ENCODE peak calls at places on chromosomes 11 and 22, in seven cellular contexts. One of them, this sample, is unnamed. For H3K27me3, the result is how much of the 10 kb centered on the place peaks cover.

GRCh38 chr11:133778161-133778560 is 67.2 kb downstream of the SPATA19 start:
- DNase-seq in right atrium auricular region: no peak
- DNase-seq in thoracic aorta: no peak
- DNase-seq in mesenchymal stem cell: no peak
- DNase-seq in heart right ventricle: no peak
- DNase-seq in ovary: no peak
- DNase-seq in fibroblast of lung: no peak
- DNase-seq in this sample: no peak

GRCh38 chr22:41206719-41207118 is 1.6 kb downstream of the L3MBTL2 start:
- DNase-seq in right atrium auricular region: no peak
- DNase-seq in thoracic aorta: no peak
- DNase-seq in mesenchymal stem cell: no peak
- DNase-seq in heart right ventricle: no peak
- DNase-seq in ovary: no peak
- DNase-seq in fibroblast of lung: no peak
- DNase-seq in this sample: no peak

GRCh38 chr22:40592352-40593113 is 44.0 kb downstream of the MRTFA start:
- DNase-seq in right atrium auricular region: no peak
- DNase-seq in thoracic aorta: no peak
- DNase-seq in mesenchymal stem cell: no peak
- DNase-seq in heart right ventricle: no peak
- DNase-seq in ovary: no peak
- DNase-seq in fibroblast of lung: no peak
- DNase-seq in this sample: no peak

GRCh38 chr11:12678092-12678491 is 3.9 kb downstream of the TEAD1 start:
- DNase-seq in right atrium auricular region: no peak
- DNase-seq in thoracic aorta: no peak
- DNase-seq in mesenchymal stem cell: no peak
- DNase-seq in heart right ventricle: no peak
- DNase-seq in ovary: no peak
- DNase-seq in fibroblast of lung: no peak
- DNase-seq in this sample: no peak

GRCh38 chr22:44329179-44329796 is 16.5 kb upstream of the SHISAL1 start:
- DNase-seq in right atrium auricular region: no peak
- DNase-seq in thoracic aorta: no peak
- DNase-seq in mesenchymal stem cell: no peak
- DNase-seq in heart right ventricle: no peak
- DNase-seq in ovary: no peak
- DNase-seq in fibroblast of lung: no peak
- DNase-seq in this sample: no peak

GRCh38 chr11:77244277-77245014 is 57.0 kb downstream of the GDPD4 start:
- DNase-seq in right atrium auricular region: no peak
- DNase-seq in thoracic aorta: no peak
- DNase-seq in mesenchymal stem cell: peak
- DNase-seq in heart right ventricle: no peak
- DNase-seq in ovary: no peak
- DNase-seq in fibroblast of lung: peak
- DNase-seq in this sample: no peak

GRCh38 chr11:86818466-86819282 is 18.3 kb downstream of the PRSS23 start:
- DNase-seq in right atrium auricular region: no peak
- DNase-seq in thoracic aorta: no peak
- DNase-seq in mesenchymal stem cell: peak
- DNase-seq in heart right ventricle: no peak
- DNase-seq in ovary: no peak
- DNase-seq in fibroblast of lung: peak
- DNase-seq in this sample: peak

GRCh38 chr22:27213291-27213690 is 555.9 kb downstream of the MIAT start:
- DNase-seq in right atrium auricular region: no peak
- DNase-seq in thoracic aorta: no peak
- DNase-seq in mesenchymal stem cell: peak
- DNase-seq in heart right ventricle: no peak
- DNase-seq in ovary: peak
- DNase-seq in fibroblast of lung: no peak
- DNase-seq in this sample: no peak

GRCh38 chr22:50009251-50009650 is 3.3 kb downstream of the IL17REL start:
- DNase-seq in right atrium auricular region: no peak
- DNase-seq in thoracic aorta: no peak
- DNase-seq in mesenchymal stem cell: no peak
- DNase-seq in heart right ventricle: no peak
- DNase-seq in ovary: no peak
- DNase-seq in fibroblast of lung: no peak
- DNase-seq in this sample: no peak

GRCh38 chr11:14554959-14555358 is 34.8 kb upstream of the PSMA1 start:
- DNase-seq in right atrium auricular region: no peak
- DNase-seq in thoracic aorta: no peak
- DNase-seq in mesenchymal stem cell: peak
- DNase-seq in heart right ventricle: no peak
- DNase-seq in ovary: no peak
- DNase-seq in fibroblast of lung: peak
- DNase-seq in this sample: no peak

GRCh38 chr22:50009765-50010675 is 2.5 kb downstream of the IL17REL start:
- DNase-seq in right atrium auricular region: no peak
- DNase-seq in thoracic aorta: no peak
- DNase-seq in mesenchymal stem cell: no peak
- DNase-seq in heart right ventricle: no peak
- DNase-seq in ovary: no peak
- DNase-seq in fibroblast of lung: no peak
- DNase-seq in this sample: no peak

GRCh38 chr11:114081641-114082414 is 22.3 kb downstream of the ZBTB16 start:
- DNase-seq in right atrium auricular region: no peak
- DNase-seq in thoracic aorta: no peak
- DNase-seq in mesenchymal stem cell: peak
- DNase-seq in heart right ventricle: no peak
- DNase-seq in ovary: no peak
- DNase-seq in fibroblast of lung: peak
- DNase-seq in this sample: no peak

GRCh38 chr11:99015634-99016454 is 4.9 kb upstream of the CNTN5 start:
- DNase-seq in right atrium auricular region: no peak
- DNase-seq in thoracic aorta: no peak
- DNase-seq in mesenchymal stem cell: peak
- DNase-seq in heart right ventricle: no peak
- DNase-seq in ovary: no peak
- DNase-seq in fibroblast of lung: peak
- DNase-seq in this sample: peak

GRCh38 chr22:37397246-37397645 is 30.0 kb downstream of the ELFN2 start:
- DNase-seq in right atrium auricular region: no peak
- DNase-seq in thoracic aorta: no peak
- DNase-seq in mesenchymal stem cell: no peak
- DNase-seq in heart right ventricle: no peak
- DNase-seq in ovary: no peak
- DNase-seq in fibroblast of lung: no peak
- DNase-seq in this sample: no peak

GRCh38 chr11:117824571-117825537 is at the start of gene FXYD2:
- DNase-seq in right atrium auricular region: peak
- DNase-seq in thoracic aorta: no peak
- DNase-seq in mesenchymal stem cell: peak
- DNase-seq in heart right ventricle: peak
- DNase-seq in ovary: peak
- DNase-seq in fibroblast of lung: peak
- DNase-seq in this sample: no peak

GRCh38 chr11:73141309-73142127 is 600 bp downstream of the FCHSD2 start:
- DNase-seq in right atrium auricular region: peak
- DNase-seq in thoracic aorta: no peak
- DNase-seq in mesenchymal stem cell: peak
- DNase-seq in heart right ventricle: peak
- DNase-seq in ovary: peak
- DNase-seq in fibroblast of lung: peak
- DNase-seq in this sample: no peak

GRCh38 chr11:109121173-109121938 is 300.6 kb upstream of the C11orf87 start:
- DNase-seq in right atrium auricular region: no peak
- DNase-seq in thoracic aorta: no peak
- DNase-seq in mesenchymal stem cell: no peak
- DNase-seq in heart right ventricle: no peak
- DNase-seq in ovary: no peak
- DNase-seq in fibroblast of lung: no peak
- DNase-seq in this sample: no peak

GRCh38 chr11:126190792-126191191 is 20.7 kb downstream of the RPUSD4 start:
- DNase-seq in right atrium auricular region: no peak
- DNase-seq in thoracic aorta: no peak
- DNase-seq in mesenchymal stem cell: no peak
- DNase-seq in heart right ventricle: no peak
- DNase-seq in ovary: no peak
- DNase-seq in fibroblast of lung: no peak
- DNase-seq in this sample: no peak

GRCh38 chr11:2818503-2818902 is 67.1 kb downstream of the CDKN1C start:
- DNase-seq in right atrium auricular region: no peak
- DNase-seq in thoracic aorta: no peak
- DNase-seq in mesenchymal stem cell: no peak
- DNase-seq in heart right ventricle: no peak
- DNase-seq in ovary: no peak
- DNase-seq in fibroblast of lung: no peak
- DNase-seq in this sample: no peak

GRCh38 chr22:18065256-18065655 is 12.5 kb upstream of the PEX26 start:
- DNase-seq in right atrium auricular region: no peak
- DNase-seq in thoracic aorta: no peak
- DNase-seq in mesenchymal stem cell: no peak
- DNase-seq in heart right ventricle: no peak
- DNase-seq in ovary: no peak
- DNase-seq in fibroblast of lung: no peak
- DNase-seq in this sample: no peak

GRCh38 chr11:132576706-132577105 is 955.6 kb downstream of the OPCML start:
- DNase-seq in right atrium auricular region: no peak
- DNase-seq in thoracic aorta: no peak
- DNase-seq in mesenchymal stem cell: peak
- DNase-seq in heart right ventricle: no peak
- DNase-seq in ovary: no peak
- DNase-seq in fibroblast of lung: peak
- DNase-seq in this sample: peak

GRCh38 chr11:86047275-86047991 is 21.5 kb downstream of the PICALM start:
- DNase-seq in right atrium auricular region: no peak
- DNase-seq in thoracic aorta: no peak
- DNase-seq in mesenchymal stem cell: peak
- DNase-seq in heart right ventricle: no peak
- DNase-seq in ovary: no peak
- DNase-seq in fibroblast of lung: peak
- DNase-seq in this sample: no peak

DNA sequence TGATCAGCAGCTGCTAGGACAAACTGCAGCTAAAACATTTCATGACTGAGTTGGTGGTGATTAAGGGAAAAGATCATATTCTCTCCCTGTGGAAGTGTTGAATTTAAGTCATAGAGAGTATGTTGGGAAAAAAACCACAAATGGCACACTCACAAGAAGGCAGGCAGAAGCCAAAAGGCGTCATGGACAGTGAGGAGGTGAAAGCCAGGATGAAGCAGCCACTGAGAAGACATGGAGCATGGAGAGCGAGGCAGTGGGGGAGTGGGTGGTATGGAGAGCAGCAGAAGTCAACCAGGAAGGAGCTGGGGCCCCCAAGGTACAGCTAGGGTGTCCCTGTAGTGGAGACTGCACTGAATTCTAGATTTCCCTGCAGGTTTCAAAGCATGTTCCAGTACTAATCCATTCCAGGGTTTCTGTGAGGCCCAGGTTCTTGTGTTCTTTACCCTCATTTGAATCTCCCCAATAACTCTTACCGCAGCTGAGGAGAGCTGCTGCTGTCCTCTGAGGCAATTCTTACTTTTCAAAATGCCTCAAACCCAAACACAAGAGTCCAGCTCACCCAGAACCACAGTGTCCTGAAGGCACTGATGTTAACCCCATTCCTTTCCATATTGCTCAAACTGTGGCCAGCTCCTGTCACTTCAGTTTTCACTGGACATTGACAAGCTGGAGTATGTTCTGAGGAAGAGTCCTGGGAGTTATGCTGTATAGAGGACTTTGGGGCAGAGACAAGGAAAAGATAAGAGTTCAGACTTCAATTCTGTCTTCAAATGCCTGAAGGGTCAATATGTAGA is 191.8 kb upstream of the E2F8 start:
- DNase-seq in right atrium auricular region: no peak
- DNase-seq in thoracic aorta: no peak
- DNase-seq in mesenchymal stem cell: peak
- DNase-seq in heart right ventricle: no peak
- DNase-seq in ovary: no peak
- DNase-seq in fibroblast of lung: peak
- DNase-seq in this sample: peak
- H3K4me3 ChIP-seq in right atrium auricular region: no peak
- H3K4me3 ChIP-seq in thoracic aorta: no peak
- H3K4me3 ChIP-seq in mesenchymal stem cell: no peak
- H3K4me3 ChIP-seq in heart right ventricle: no peak
- H3K4me3 ChIP-seq in ovary: no peak
- H3K4me3 ChIP-seq in fibroblast of lung: no peak
- H3K4me3 ChIP-seq in this sample: peak

DNA sequence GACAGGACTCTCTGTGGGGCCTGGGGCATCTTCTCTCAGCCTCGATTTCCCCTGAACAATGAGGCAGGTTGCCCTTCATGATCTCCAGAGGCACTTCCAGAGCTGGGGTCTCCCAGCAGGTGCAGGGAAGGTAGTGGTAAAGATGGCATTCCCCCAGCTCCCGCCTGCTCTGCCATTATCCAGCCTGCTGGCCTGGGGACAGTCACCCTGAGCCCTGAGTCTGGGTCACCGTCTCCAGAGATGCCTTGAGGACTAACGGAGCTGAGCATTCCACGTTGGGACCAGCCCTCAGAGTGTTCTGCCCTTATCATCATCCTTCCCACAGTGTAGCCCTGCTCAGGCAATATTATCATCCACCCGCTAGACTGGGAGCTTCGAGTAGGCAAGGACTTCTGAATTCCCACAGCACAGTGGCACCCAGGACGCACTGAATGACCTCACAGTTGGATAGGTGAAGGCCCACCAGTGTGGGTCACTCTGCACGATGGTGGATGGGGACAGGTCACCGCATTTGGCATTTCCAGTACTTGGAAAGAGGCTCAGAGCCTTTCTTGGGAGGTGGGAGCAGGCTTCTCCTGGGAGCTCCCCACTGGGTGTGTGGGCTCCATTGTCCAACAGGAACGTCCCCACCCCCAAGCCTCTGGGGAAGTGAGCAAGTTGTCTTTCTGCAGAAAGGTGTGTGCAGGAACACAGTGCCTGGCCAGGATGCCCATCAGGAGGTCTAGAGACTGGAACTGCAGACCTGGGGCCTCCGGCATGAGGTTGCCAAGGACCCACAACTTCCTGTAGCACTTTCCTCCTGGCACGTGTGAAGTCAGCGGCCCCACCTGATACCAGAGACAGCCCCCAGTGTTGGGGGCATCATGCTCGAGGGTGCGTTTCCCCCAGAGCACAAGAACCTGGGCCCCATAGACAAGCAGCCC is 51.4 kb upstream of the WNT7B start:
- DNase-seq in right atrium auricular region: no peak
- DNase-seq in thoracic aorta: no peak
- DNase-seq in mesenchymal stem cell: no peak
- DNase-seq in heart right ventricle: no peak
- DNase-seq in ovary: peak
- DNase-seq in fibroblast of lung: no peak
- DNase-seq in this sample: no peak
- H3K27ac ChIP-seq in right atrium auricular region: peak
- H3K27ac ChIP-seq in thoracic aorta: peak
- H3K27ac ChIP-seq in mesenchymal stem cell: no peak
- H3K27ac ChIP-seq in heart right ventricle: peak
- H3K27ac ChIP-seq in ovary: peak
- H3K27ac ChIP-seq in fibroblast of lung: no peak
- H3K27ac ChIP-seq in this sample: no peak

GRCh38 chr11:62922189-62922589 is 1.0 kb upstream of the CHRM1 start:
- DNase-seq in right atrium auricular region: no peak
- DNase-seq in thoracic aorta: no peak
- DNase-seq in mesenchymal stem cell: no peak
- DNase-seq in heart right ventricle: no peak
- DNase-seq in ovary: no peak
- DNase-seq in fibroblast of lung: no peak
- DNase-seq in this sample: no peak
- H3K27me3 ChIP-seq in right atrium auricular region: under half
- H3K27me3 ChIP-seq in thoracic aorta: under half
- H3K27me3 ChIP-seq in mesenchymal stem cell: half or more
- H3K27me3 ChIP-seq in heart right ventricle: half or more
- H3K27me3 ChIP-seq in ovary: under half
- H3K27me3 ChIP-seq in fibroblast of lung: half or more
- H3K27me3 ChIP-seq in this sample: half or more

GRCh38 chr11:65115361-65116082 is 2.0 kb downstream of the ZNHIT2 start:
- DNase-seq in right atrium auricular region: no peak
- DNase-seq in thoracic aorta: no peak
- DNase-seq in mesenchymal stem cell: no peak
- DNase-seq in heart right ventricle: no peak
- DNase-seq in ovary: no peak
- DNase-seq in fibroblast of lung: no peak
- DNase-seq in this sample: no peak
- H3K4me3 ChIP-seq in right atrium auricular region: no peak
- H3K4me3 ChIP-seq in thoracic aorta: no peak
- H3K4me3 ChIP-seq in mesenchymal stem cell: no peak
- H3K4me3 ChIP-seq in heart right ventricle: no peak
- H3K4me3 ChIP-seq in ovary: no peak
- H3K4me3 ChIP-seq in fibroblast of lung: no peak
- H3K4me3 ChIP-seq in this sample: no peak